ENCODE peak calls at places on chromosomes 5 and 9, in eight cellular contexts. G is OCI-LY7; Z is Peyer's patch; H is CD8-positive, alpha-beta T cell; A is Panc1; Y is heart right ventricle; M is SJSA1; T is aorta. V is an unnamed sample.
A peak's percentile ranks its signal among the peaks of the same experiment; 100 is the strongest.

GRCh38 chr9:129464972-129465833 is 155.7 kb downstream of the C9orf50 start:
- DNase-seq in H (no peak), T (no peak), A (no peak), Y (peak; percentile 46), G (no peak), M (peak; percentile 66), Z (no peak), V (no peak)

GRCh38 chr5:144065766-144066165 is 104.7 kb downstream of the YIPF5 start:
- DNase-seq in A (no peak), H (no peak), Y (no peak), Z (no peak), G (no peak), M (no peak), T (no peak), V (no peak)

GRCh38 chr9:70043689-70044449 is at the start of gene MAMDC2:
- DNase-seq in H (no peak), Y (peak; percentile 59), A (no peak), Z (no peak), G (no peak), M (no peak), T (peak; percentile 81), V (peak; percentile 33)

GRCh38 chr5:32498484-32498883 is 53.9 kb upstream of the ZFR start:
- DNase-seq in H (no peak), T (no peak), A (no peak), M (no peak), Z (no peak), Y (no peak), G (no peak), V (no peak)

GRCh38 chr5:134552301-134552700 is 26.8 kb downstream of the JADE2 start:
- DNase-seq in Y (peak; percentile 80), H (no peak), M (peak; percentile 91), Z (no peak), A (peak; percentile 82), T (peak; percentile 94), G (no peak), V (no peak)

GRCh38 chr9:99069532-99069931 is 35.4 kb upstream of the TGFBR1 start:
- DNase-seq in A (no peak), G (no peak), Z (no peak), T (peak; percentile 68), Y (no peak), M (no peak), H (no peak), V (no peak)

GRCh38 chr9:106529616-106530015 is 333.4 kb upstream of the ZNF462 start:
- DNase-seq in T (no peak), M (no peak), Y (no peak), H (no peak), A (no peak), G (no peak), Z (no peak), V (no peak)

GRCh38 chr5:72079288-72079687 is 28.0 kb upstream of the MAP1B start:
- DNase-seq in A (no peak), T (no peak), G (no peak), Y (peak; percentile 24), Z (no peak), M (no peak), H (no peak), V (no peak)

GRCh38 chr9:78857371-78858225 is 560.7 kb downstream of the PSAT1 start:
- DNase-seq in Y (no peak), A (no peak), H (no peak), T (no peak), Z (no peak), M (no peak), G (no peak), V (no peak)

GRCh38 chr9:114156658-114157421 is 1.5 kb downstream of the COL27A1 start:
- DNase-seq in A (no peak), Y (peak; percentile 52), T (peak; percentile 93), Z (no peak), H (no peak), G (no peak), M (peak; percentile 57), V (no peak)

GRCh38 chr5:140103154-140103553 is 10.8 kb upstream of the PURA start:
- DNase-seq in A (no peak), Z (no peak), H (no peak), T (no peak), G (no peak), M (no peak), Y (no peak), V (no peak)

GRCh38 chr5:143241892-143242291 is 161.6 kb downstream of the NR3C1 start:
- DNase-seq in G (no peak), A (no peak), M (no peak), H (no peak), T (no peak), Y (no peak), Z (no peak), V (no peak)

GRCh38 chr5:119402555-119402954 is 46.7 kb downstream of the TNFAIP8 start:
- DNase-seq in H (no peak), M (no peak), Y (no peak), Z (no peak), G (no peak), T (no peak), A (no peak), V (no peak)

GRCh38 chr9:106930477-106930876 is 67.5 kb downstream of the ZNF462 start:
- DNase-seq in Z (no peak), H (no peak), G (no peak), A (no peak), T (no peak), M (no peak), Y (no peak), V (no peak)

GRCh38 chr9:95508968-95509850 is 7.6 kb downstream of the PTCH1 start:
- DNase-seq in Z (peak; percentile 50), Y (peak; percentile 84), G (peak; percentile 92), A (no peak), T (peak; percentile 94), M (peak; percentile 99), H (peak; percentile 51), V (peak; percentile 93)

GRCh38 chr5:136020383-136021015 is 8.3 kb upstream of the TGFBI start:
- DNase-seq in A (no peak), Y (no peak), M (peak; percentile 96), T (no peak), H (no peak), G (no peak), Z (no peak), V (no peak)

GRCh38 chr9:127587966-127588365 is 24.1 kb upstream of the STXBP1 start:
- DNase-seq in Z (no peak), H (no peak), G (no peak), A (no peak), M (no peak), T (no peak), Y (no peak), V (no peak)

GRCh38 chr9:30382271-30382670 is 2002.2 kb upstream of the ACO1 start:
- DNase-seq in M (no peak), H (no peak), Z (no peak), T (no peak), Y (no peak), G (no peak), A (no peak), V (no peak)

GRCh38 chr9:89372230-89372816 is 54.0 kb downstream of the SECISBP2 start:
- DNase-seq in G (peak; percentile 13), M (no peak), Z (no peak), Y (no peak), T (no peak), A (no peak), H (peak; percentile 19), V (no peak)

GRCh38 chr9:5630038-5630507 is 1.2 kb downstream of the RIC1 start:
- DNase-seq in T (no peak), A (no peak), Y (no peak), G (peak; percentile 56), H (no peak), Z (no peak), M (peak; percentile 42), V (peak; percentile 12)

GRCh38 chr9:5629312-5630037 is 568 bp downstream of the RIC1 start:
- DNase-seq in M (peak; percentile 38), A (no peak), T (peak; percentile 89), Y (peak; percentile 64), G (peak; percentile 75), Z (peak; percentile 50), H (peak; percentile 24), V (peak; percentile 51)

GRCh38 chr9:5626727-5627634 is 1.9 kb upstream of the RIC1 start:
- DNase-seq in H (no peak), T (no peak), G (peak; percentile 98), Y (peak; percentile 34), Z (peak; percentile 50), A (no peak), M (no peak), V (peak; percentile 93)

GRCh38 chr9:5628530-5629311 is at the start of gene RIC1:
- DNase-seq in A (no peak), M (peak; percentile 88), H (peak; percentile 85), Z (peak; percentile 90), G (peak; percentile 91), Y (peak; percentile 93), T (peak; percentile 96), V (peak; percentile 94)

GRCh38 chr9:5628183-5628529 is 751 bp upstream of the RIC1 start:
- DNase-seq in G (no peak), Y (no peak), M (no peak), Z (no peak), H (no peak), T (no peak), A (no peak), V (peak; percentile 39)
- H3K27ac ChIP-seq in G (peak overlapping the region; percentile 100), Y (peak overlapping the region; percentile 98), M (peak overlapping the region; percentile 58), Z (peak overlapping the region; percentile 98), H (peak overlapping the region; percentile 84), T (peak overlapping the region; percentile 85), A (peak overlapping the region; percentile 76), V (peak overlapping the region; percentile 96)

GRCh38 chr5:15044521-15044920 is 172.9 kb upstream of the ANKH start:
- DNase-seq in H (no peak), G (no peak), Z (no peak), Y (no peak), T (no peak), A (no peak), M (no peak), V (no peak)
- H3K27ac ChIP-seq in H (no peak overlapping the region), G (no peak overlapping the region), Z (no peak overlapping the region), Y (no peak overlapping the region), T (no peak overlapping the region), A (no peak overlapping the region), M (no peak overlapping the region), V (no peak overlapping the region)

GRCh38 chr9:33198163-33198562 is 31.0 kb upstream of the B4GALT1 start:
- DNase-seq in M (no peak), A (no peak), Z (no peak), Y (peak; percentile 38), H (no peak), T (peak; percentile 84), G (no peak), V (no peak)
- H3K27ac ChIP-seq in M (no peak overlapping the region), A (no peak overlapping the region), Z (no peak overlapping the region), Y (peak overlapping the region; percentile 59), H (no peak overlapping the region), T (peak overlapping the region; percentile 79), G (no peak overlapping the region), V (no peak overlapping the region)

GRCh38 chr9:121308765-121309164 is 40.8 kb downstream of the GSN start:
- DNase-seq in Z (no peak), G (no peak), T (peak; percentile 59), Y (no peak), A (no peak), H (no peak), M (no peak), V (no peak)

GRCh38 chr9:121309171-121309570 is 41.2 kb downstream of the GSN start:
- DNase-seq in H (no peak), Z (no peak), Y (no peak), T (no peak), G (no peak), A (no peak), M (no peak), V (no peak)

GRCh38 chr9:121309833-121310425 is 42.0 kb downstream of the GSN start:
- DNase-seq in Z (no peak), Y (no peak), M (no peak), T (no peak), H (no peak), A (no peak), G (no peak), V (no peak)

GRCh38 chr9:121305269-121305994 is 37.5 kb downstream of the GSN start:
- DNase-seq in A (no peak), G (no peak), M (no peak), H (no peak), Y (peak; percentile 80), Z (no peak), T (peak; percentile 85), V (no peak)

GRCh38 chr9:121307976-121308375 is 40.0 kb downstream of the GSN start:
- DNase-seq in H (no peak), Z (no peak), A (no peak), T (peak; percentile 55), Y (no peak), M (no peak), G (no peak), V (no peak)
- H3K27ac ChIP-seq in H (no peak overlapping the region), Z (no peak overlapping the region), A (no peak overlapping the region), T (peak overlapping the region; percentile 7), Y (no peak overlapping the region), M (no peak overlapping the region), G (no peak overlapping the region), V (no peak overlapping the region)

V was measured in MM.1S.